ENCODE peak calls at places on chromosomes 2 and 18, in six cellular contexts. J, H, D, C, G and K are unnamed samples.

GRCh38 chr2:238986491-238987351 is 138.8 kb downstream of the TWIST2 start:
- DNase-seq in J (no peak), H (no peak), D (no peak), C (no peak), G (no peak), K (no peak)

GRCh38 chr18:52175406-52175805 is 164.6 kb upstream of the DCC start:
- DNase-seq in J (no peak), H (no peak), D (no peak), C (no peak), G (no peak), K (no peak)

GRCh38 chr2:105595536-105595935 is 149.2 kb upstream of the NCK2 start:
- DNase-seq in J (no peak), H (no peak), D (no peak), C (no peak), G (no peak), K (no peak)

GRCh38 chr2:167814881-167815718 is 432.3 kb downstream of the STK39 start:
- DNase-seq in J (no peak), H (no peak), D (no peak), C (no peak), G (no peak), K (no peak)

GRCh38 chr2:9753276-9753600 is 90.0 kb upstream of the TAF1B start:
- DNase-seq in J (peak; percentile 52), H (no peak), D (no peak), C (peak; percentile 69), G (peak; percentile 35), K (no peak)

GRCh38 chr2:165594935-165595255 is 125.4 kb downstream of the CSRNP3 start:
- DNase-seq in J (no peak), H (no peak), D (no peak), C (peak; percentile 77), G (no peak), K (no peak)

GRCh38 chr2:219631925-219632757 is 4.7 kb downstream of the SLC4A3 start:
- DNase-seq in J (peak; percentile 11), H (no peak), D (no peak), C (no peak), G (no peak), K (no peak)

GRCh38 chr2:165601065-165601830 is 131.8 kb downstream of the CSRNP3 start:
- DNase-seq in J (no peak), H (no peak), D (no peak), C (no peak), G (no peak), K (no peak)

GRCh38 chr18:31227497-31228229 is 65.0 kb upstream of the DSC1 start:
- DNase-seq in J (no peak), H (no peak), D (no peak), C (no peak), G (no peak), K (no peak)

GRCh38 chr2:197889041-197889440 is 84.6 kb downstream of the PLCL1 start:
- DNase-seq in J (no peak), H (no peak), D (no peak), C (peak; percentile 77), G (no peak), K (no peak)

GRCh38 chr2:230779141-230779523 is 66.5 kb downstream of the CAB39 start:
- DNase-seq in J (no peak), H (no peak), D (no peak), C (no peak), G (no peak), K (no peak)

GRCh38 chr18:36828157-36828629 is 609 bp downstream of the TPGS2 start:
- DNase-seq in J (no peak), H (no peak), D (no peak), C (no peak), G (peak; percentile 11), K (no peak)

GRCh38 chr2:158998486-158999248 is 30.2 kb downstream of the TANC1 start:
- DNase-seq in J (no peak), H (no peak), D (no peak), C (no peak), G (no peak), K (no peak)

GRCh38 chr18:13629841-13630747 is 96.3 kb downstream of the FAM210A start:
- DNase-seq in J (no peak), H (no peak), D (no peak), C (peak; percentile 48), G (no peak), K (peak; percentile 54)

GRCh38 chr18:66329716-66330115 is 274.2 kb downstream of the CDH19 start:
- DNase-seq in J (no peak), H (no peak), D (no peak), C (no peak), G (no peak), K (no peak)

GRCh38 chr2:140658766-140659165 is 1472.0 kb downstream of the LRP1B start:
- DNase-seq in J (no peak), H (no peak), D (no peak), C (no peak), G (no peak), K (no peak)

GRCh38 chr2:44926957-44927356 is 14.5 kb upstream of the SIX3 start:
- DNase-seq in J (no peak), H (no peak), D (no peak), C (no peak), G (no peak), K (no peak)

GRCh38 chr18:58241877-58242276 is 197.9 kb downstream of the NEDD4L start:
- DNase-seq in J (no peak), H (no peak), D (no peak), C (no peak), G (no peak), K (no peak)

GRCh38 chr2:189153608-189154007 is 26.0 kb downstream of the COL5A2 start:
- DNase-seq in J (no peak), H (no peak), D (no peak), C (no peak), G (no peak), K (no peak)

GRCh38 chr18:58396966-58397365 is 231.9 kb downstream of the ALPK2 start:
- DNase-seq in J (no peak), H (no peak), D (no peak), C (no peak), G (no peak), K (no peak)

GRCh38 chr2:1774929-1775328 is 30.6 kb upstream of the PXDN start:
- DNase-seq in J (peak; percentile 14), H (no peak), D (no peak), C (no peak), G (no peak), K (no peak)

GRCh38 chr2:207073791-207074678 is 91.7 kb downstream of the KLF7 start:
- DNase-seq in J (no peak), H (no peak), D (no peak), C (no peak), G (no peak), K (no peak)
- H3K4me3 ChIP-seq in J (peak overlapping the region; percentile 16), H (no peak overlapping the region), D (no peak overlapping the region), C (no peak overlapping the region), G (peak overlapping the region; percentile 1), K (no peak overlapping the region)

GRCh38 chr18:46214435-46214834 is 110.2 kb downstream of the HAUS1 start:
- DNase-seq in J (no peak), H (no peak), D (no peak), C (no peak), G (no peak), K (no peak)

GRCh38 chr18:46213295-46213694 is 109.1 kb downstream of the HAUS1 start:
- DNase-seq in J (no peak), H (no peak), D (no peak), C (no peak), G (no peak), K (no peak)

GRCh38 chr18:46212398-46212797 is 108.2 kb downstream of the HAUS1 start:
- DNase-seq in J (no peak), H (no peak), D (no peak), C (no peak), G (no peak), K (no peak)

GRCh38 chr18:46207985-46208384 is 103.8 kb downstream of the HAUS1 start:
- DNase-seq in J (no peak), H (no peak), D (no peak), C (no peak), G (no peak), K (no peak)

DNA sequence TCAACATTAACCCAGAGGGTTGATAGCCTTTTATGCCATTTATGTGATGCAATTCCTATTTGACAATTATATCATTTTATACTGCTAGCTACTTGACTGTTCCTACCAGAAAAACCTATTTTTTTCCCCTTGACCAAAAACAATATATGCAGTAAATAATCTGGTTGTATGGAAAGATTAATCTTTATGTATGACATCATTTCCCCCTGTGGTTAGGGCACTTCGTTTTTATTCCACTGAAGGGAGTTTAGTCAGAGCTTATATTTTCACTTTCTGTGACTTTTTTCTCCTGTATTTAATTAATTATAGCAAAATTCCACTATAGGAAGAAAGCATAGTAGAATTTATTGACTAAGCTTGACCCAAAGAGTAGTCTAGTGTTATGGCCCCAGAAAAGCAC is 107.6 kb downstream of the HAUS1 start:
- DNase-seq in J (no peak), H (no peak), D (no peak), C (no peak), G (no peak), K (no peak)
- H3K27ac ChIP-seq in J (no peak overlapping the region), H (no peak overlapping the region), D (no peak overlapping the region), C (no peak overlapping the region), G (no peak overlapping the region), K (no peak overlapping the region)

GRCh38 chr2:47070155-47070919 is 84.8 kb downstream of the STPG4 start:
- DNase-seq in J (no peak), H (no peak), D (no peak), C (no peak), G (no peak), K (no peak)
- H3K4me1 ChIP-seq in J (peaks cover 79% of the 10 kb centered on the region), H (peaks cover 2% of the 10 kb centered on the region), D (peaks cover 94% of the 10 kb centered on the region), C (peaks cover 30% of the 10 kb centered on the region), G (peaks cover 30% of the 10 kb centered on the region), K (peaks cover 13% of the 10 kb centered on the region)

DNA sequence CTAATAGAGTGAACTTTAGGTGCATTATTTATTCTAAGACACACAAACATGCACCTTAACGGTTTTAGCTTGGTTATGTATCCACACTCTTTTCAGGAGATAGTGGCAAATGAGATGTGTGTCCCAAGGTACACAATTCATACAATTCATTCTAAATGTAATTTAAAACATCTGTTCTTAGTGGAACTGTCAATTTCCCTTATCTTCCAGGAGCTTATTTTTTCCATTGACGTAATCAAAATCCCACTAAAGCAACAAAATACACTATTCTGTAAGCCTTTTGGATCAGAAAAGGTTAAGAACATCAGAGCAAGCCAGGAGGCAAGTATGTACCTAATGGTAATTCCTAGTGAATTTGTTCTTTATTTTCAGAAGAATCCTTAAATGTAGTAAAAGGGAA is 19.8 kb downstream of the EIF2AK3 start:
- DNase-seq in J (no peak), H (no peak), D (no peak), C (no peak), G (no peak), K (no peak)
- H3K4me3 ChIP-seq in J (no peak overlapping the region), H (no peak overlapping the region), D (no peak overlapping the region), C (no peak overlapping the region), G (no peak overlapping the region), K (no peak overlapping the region)

DNA sequence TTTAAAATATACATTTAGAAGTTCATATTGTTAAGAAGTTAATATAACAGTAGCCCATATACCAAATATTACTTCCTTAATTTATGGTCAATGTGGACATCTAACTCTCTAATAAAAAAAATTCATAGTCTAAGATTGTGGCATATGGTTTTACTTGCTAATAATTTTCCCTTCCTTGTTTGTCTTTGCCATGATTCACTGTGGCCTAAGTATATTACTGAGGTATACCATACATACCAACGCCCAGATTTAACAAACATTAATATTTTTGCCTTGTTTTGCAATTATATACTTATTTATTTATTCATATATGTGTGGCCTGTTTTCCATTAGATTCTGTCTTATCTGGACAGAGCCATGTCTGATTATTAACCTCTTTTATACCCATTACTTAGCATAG is 54.6 kb upstream of the CCDC150 start:
- DNase-seq in J (no peak), H (no peak), D (no peak), C (no peak), G (no peak), K (no peak)
- H3K27ac ChIP-seq in J (no peak overlapping the region), H (no peak overlapping the region), D (no peak overlapping the region), C (no peak overlapping the region), G (no peak overlapping the region), K (no peak overlapping the region)